ENCODE peak calls at places on chromosomes 6 and 20, in four cellular contexts. G is esophagus muscularis mucosa, F is foreskin keratinocyte, T is nephron progenitor cell. V is an unnamed sample.

GRCh38 chr20:44642203-44643153 is 9.0 kb downstream of the ADA start:
- DNase-seq in G (no peak), F (peak), T (no peak), V (peak)

GRCh38 chr6:161694995-161695394 is 421.1 kb upstream of the AGPAT4 start:
- DNase-seq in G (no peak), F (peak), T (no peak), V (peak)

GRCh38 chr6:160394654-160395035 is 46.5 kb downstream of the SLC22A3 start:
- DNase-seq in G (no peak), F (no peak), T (no peak), V (no peak)

GRCh38 chr6:31865205-31866118 is 2.8 kb upstream of the NEU1 start:
- DNase-seq in G (no peak), F (no peak), T (no peak), V (no peak)

GRCh38 chr6:140043762-140044378 is 669.4 kb upstream of the CITED2 start:
- DNase-seq in G (no peak), F (peak), T (no peak), V (peak)

GRCh38 chr6:41970436-41970846 is 28.8 kb upstream of the CCND3 start:
- DNase-seq in G (no peak), F (no peak), T (no peak), V (peak)

GRCh38 chr6:3023663-3024483 is 24.2 kb downstream of the NQO2 start:
- DNase-seq in G (peak), F (peak), T (peak), V (peak)

GRCh38 chr6:56642366-56643261 is at the start of gene DST:
- DNase-seq in G (no peak), F (peak), T (no peak), V (peak)

GRCh38 chr6:38501931-38502330 is 137.8 kb downstream of the BTBD9 start:
- DNase-seq in G (no peak), F (no peak), T (no peak), V (no peak)

GRCh38 chr6:125507987-125508655 is 206.4 kb upstream of the HDDC2 start:
- DNase-seq in G (no peak), F (no peak), T (no peak), V (peak)

GRCh38 chr6:126308367-126308766 is 31.5 kb upstream of the CENPW start:
- DNase-seq in G (no peak), F (no peak), T (no peak), V (peak)

GRCh38 chr20:46835418-46835817 is 59.2 kb upstream of the EYA2 start:
- DNase-seq in G (no peak), F (no peak), T (no peak), V (no peak)

GRCh38 chr6:102114402-102114801 is 720.9 kb downstream of the GRIK2 start:
- DNase-seq in G (no peak), F (no peak), T (peak), V (no peak)

GRCh38 chr6:34132082-34132357 is 13.9 kb downstream of the GRM4 start:
- DNase-seq in G (no peak), F (no peak), T (no peak), V (no peak)

GRCh38 chr20:60117040-60117439 is 158.8 kb downstream of the CDH26 start:
- DNase-seq in G (no peak), F (peak), T (no peak), V (peak)

GRCh38 chr6:111721677-111722219 is 116.1 kb upstream of the TRAF3IP2 start:
- DNase-seq in G (no peak), F (peak), T (peak), V (peak)

GRCh38 chr6:80197474-80197873 is 91.0 kb downstream of the BCKDHB start:
- DNase-seq in G (no peak), F (no peak), T (no peak), V (peak)

GRCh38 chr6:139335447-139336210 is 38.8 kb downstream of the CITED2 start:
- DNase-seq in G (no peak), F (peak), T (no peak), V (no peak)

GRCh38 chr6:145731432-145731831 is 3.9 kb downstream of the EPM2A start:
- DNase-seq in G (no peak), F (no peak), T (no peak), V (no peak)

GRCh38 chr6:158939255-158940170 is 60.5 kb downstream of the RSPH3 start:
- DNase-seq in G (no peak), F (no peak), T (no peak), V (no peak)

GRCh38 chr6:115271434-115271833 is 789.3 kb downstream of the FRK start:
- DNase-seq in G (no peak), F (no peak), T (no peak), V (no peak)
- TF ChIP-seq CTCF in G (no peak), F (peak), T (peak), V (no peak)

DNA sequence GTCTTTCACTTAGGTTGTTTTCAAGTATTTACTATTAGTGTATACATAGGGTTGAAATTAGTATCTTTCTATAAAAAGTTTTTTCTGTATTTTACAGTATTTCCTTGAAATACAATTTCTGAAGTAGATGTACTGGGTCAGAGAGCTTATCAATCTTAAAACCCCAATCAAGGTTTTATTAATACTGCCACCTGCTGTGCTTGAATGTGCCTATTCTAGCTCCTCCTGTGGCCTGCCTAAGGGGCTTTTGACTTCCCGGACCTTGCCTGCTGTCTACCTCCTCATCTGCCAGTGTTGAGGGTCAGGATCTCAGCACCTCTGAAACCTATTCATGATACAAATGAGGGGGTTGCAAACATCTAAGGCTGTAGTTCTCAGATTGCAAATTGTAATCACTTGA is 9.2 kb downstream of the PACRG start:
- DNase-seq in G (no peak), F (no peak), T (no peak), V (no peak)
- TF ChIP-seq CTCF in G (no peak), F (peak), T (no peak), V (no peak)

GRCh38 chr6:137369135-137369534 is 125.1 kb downstream of the OLIG3 start:
- DNase-seq in G (no peak), F (no peak), T (no peak), V (no peak)

GRCh38 chr6:137373296-137373695 is 120.9 kb downstream of the OLIG3 start:
- DNase-seq in G (no peak), F (no peak), T (no peak), V (no peak)

GRCh38 chr6:137370871-137371633 is 123.1 kb downstream of the OLIG3 start:
- DNase-seq in G (no peak), F (no peak), T (no peak), V (peak)

GRCh38 chr6:137372532-137372931 is 121.7 kb downstream of the OLIG3 start:
- DNase-seq in G (no peak), F (no peak), T (no peak), V (no peak)

GRCh38 chr6:137371634-137372016 is 122.6 kb downstream of the OLIG3 start:
- DNase-seq in G (no peak), F (no peak), T (no peak), V (no peak)
- TF ChIP-seq CTCF in G (no peak), F (no peak), T (no peak), V (no peak)

GRCh38 chr20:2385496-2385895 is 4.8 kb downstream of the TGM6 start:
- DNase-seq in G (no peak), F (no peak), T (no peak), V (no peak)

GRCh38 chr20:2387580-2387979 is 6.9 kb downstream of the TGM6 start:
- DNase-seq in G (no peak), F (no peak), T (no peak), V (no peak)

GRCh38 chr20:2385026-2385425 is 4.3 kb downstream of the TGM6 start:
- DNase-seq in G (no peak), F (peak), T (no peak), V (no peak)

GRCh38 chr20:2386516-2387179 is 5.9 kb downstream of the TGM6 start:
- DNase-seq in G (no peak), F (peak), T (no peak), V (peak)

GRCh38 chr20:2387180-2387577 is 6.5 kb downstream of the TGM6 start:
- DNase-seq in G (no peak), F (no peak), T (peak), V (peak)
- TF ChIP-seq CTCF in G (no peak), F (peak), T (peak), V (peak)

DNA sequence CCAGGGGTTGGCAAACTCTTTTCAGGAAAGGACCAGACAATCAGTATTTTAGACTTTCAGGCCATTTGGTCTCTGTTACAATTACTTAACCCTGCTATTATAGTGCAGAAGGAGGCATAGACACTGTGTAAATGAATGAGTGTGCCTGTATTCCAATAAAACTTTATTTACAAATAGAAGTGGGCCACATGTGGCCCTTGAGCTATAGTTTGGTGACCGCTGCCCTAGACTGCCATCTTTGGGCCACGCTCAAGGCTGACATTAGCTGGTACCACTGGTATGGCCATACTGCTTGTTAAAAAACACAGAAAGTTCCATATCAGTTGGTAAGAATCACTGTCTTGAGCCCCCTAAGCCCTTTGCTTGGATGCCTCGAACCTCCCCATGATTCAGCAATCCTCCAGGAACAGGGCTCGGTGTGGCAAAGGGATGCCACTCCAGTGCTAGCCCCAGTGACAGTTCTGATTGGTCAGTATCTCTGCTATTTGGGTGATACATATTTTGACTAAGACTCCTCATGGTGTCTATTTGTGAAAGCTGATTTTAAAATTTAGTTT is 23.3 kb upstream of the SNRNP48 start:
- DNase-seq in G (peak), F (no peak), T (no peak), V (no peak)
- TF ChIP-seq CTCF in G (no peak), F (no peak), T (no peak), V (no peak)

GRCh38 chr6:63713332-63713731 is 77.7 kb downstream of the PHF3 start:
- DNase-seq in G (no peak), F (no peak), T (no peak), V (no peak)

GRCh38 chr6:63706630-63707029 is 71.0 kb downstream of the PHF3 start:
- DNase-seq in G (no peak), F (no peak), T (no peak), V (no peak)

GRCh38 chr6:63705707-63706106 is 70.1 kb downstream of the PHF3 start:
- DNase-seq in G (no peak), F (no peak), T (no peak), V (no peak)

GRCh38 chr6:63709148-63709547 is 73.5 kb downstream of the PHF3 start:
- DNase-seq in G (no peak), F (no peak), T (no peak), V (no peak)

DNA sequence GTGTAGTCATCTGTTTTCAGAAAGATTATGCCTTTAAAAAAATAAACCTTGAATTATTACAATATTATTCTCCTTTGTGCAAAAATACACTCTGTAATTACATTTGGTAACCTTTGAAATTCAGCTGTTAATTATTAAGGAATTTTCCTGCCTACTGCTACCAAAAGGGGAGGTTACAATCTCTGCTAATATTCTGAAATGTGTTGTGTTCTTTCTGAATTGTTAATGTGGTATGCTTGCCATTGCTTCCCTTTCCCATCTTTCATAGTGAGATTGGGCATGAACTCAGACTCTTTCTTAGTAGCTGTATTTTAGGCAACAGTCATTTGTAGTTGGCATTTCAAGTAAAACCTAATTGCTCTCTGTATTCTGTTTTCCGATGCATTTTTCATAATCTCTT is 73.0 kb downstream of the PHF3 start:
- DNase-seq in G (no peak), F (no peak), T (no peak), V (no peak)
- TF ChIP-seq CTCF in G (no peak), F (no peak), T (no peak), V (no peak)

GRCh38 chr6:167904791-167905190 is 78.1 kb downstream of the AFDN start:
- DNase-seq in G (no peak), F (no peak), T (no peak), V (no peak)

GRCh38 chr6:167906899-167907298 is 80.2 kb downstream of the AFDN start:
- DNase-seq in G (no peak), F (peak), T (peak), V (no peak)

GRCh38 chr6:167910652-167911051 is 83.9 kb downstream of the AFDN start:
- DNase-seq in G (peak), F (no peak), T (no peak), V (no peak)

GRCh38 chr6:167910007-167910406 is 83.3 kb downstream of the AFDN start:
- DNase-seq in G (no peak), F (no peak), T (no peak), V (no peak)

DNA sequence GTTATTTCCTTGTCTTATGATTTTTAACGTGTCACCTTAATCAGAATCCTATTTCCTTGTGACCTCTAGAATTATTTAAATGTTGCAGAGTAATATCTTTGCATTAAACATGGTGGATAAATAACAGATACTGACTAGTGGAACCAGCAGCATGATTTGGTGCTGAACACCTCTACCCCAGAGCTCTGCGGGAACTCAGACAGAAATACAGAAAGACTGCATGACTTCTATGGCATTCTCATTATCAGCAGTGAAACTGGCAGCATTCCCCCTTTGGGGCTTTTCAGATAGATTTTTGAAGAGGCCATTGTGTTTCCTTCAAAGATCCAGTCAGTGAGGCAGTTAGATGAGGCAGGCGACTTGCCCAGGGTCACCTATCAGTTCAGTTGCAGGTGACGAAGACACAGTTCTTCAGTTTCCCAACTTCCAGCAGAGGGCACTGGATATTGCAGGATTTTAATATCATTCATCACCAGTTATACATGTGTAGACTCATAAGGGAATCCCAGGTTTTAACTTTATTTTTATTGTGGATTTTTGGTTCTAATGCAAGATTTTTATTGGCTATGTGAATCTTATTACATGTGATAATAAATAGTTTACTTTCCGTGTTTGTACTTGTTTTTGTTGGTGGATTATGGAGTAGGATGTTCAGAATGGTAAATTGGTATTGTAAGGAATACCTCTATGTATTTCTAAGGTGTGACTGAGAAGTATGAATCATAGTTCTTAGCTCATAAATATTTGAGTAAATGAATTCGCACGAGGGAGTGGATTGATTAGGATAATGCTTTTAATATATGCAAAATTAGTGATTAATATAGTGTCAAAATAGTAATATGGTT is 81.3 kb downstream of the AFDN start:
- DNase-seq in G (no peak), F (peak), T (no peak), V (peak)
- TF ChIP-seq CTCF in G (peak), F (peak), T (no peak), V (peak)

GRCh38 chr6:149960488-149960887 is 3.3 kb upstream of the ULBP1 start:
- DNase-seq in G (no peak), F (no peak), T (no peak), V (no peak)

GRCh38 chr6:149963212-149963461 is 606 bp upstream of the ULBP1 start:
- DNase-seq in G (no peak), F (peak), T (no peak), V (peak)

GRCh38 chr6:149962461-149963211 is 1.1 kb upstream of the ULBP1 start:
- DNase-seq in G (no peak), F (no peak), T (no peak), V (no peak)

GRCh38 chr6:149963462-149964242 is at the start of gene ULBP1:
- DNase-seq in G (peak), F (peak), T (peak), V (peak)

GRCh38 chr6:149961728-149962425 is 1.9 kb upstream of the ULBP1 start:
- DNase-seq in G (no peak), F (no peak), T (no peak), V (no peak)
- TF ChIP-seq CTCF in G (no peak), F (peak), T (peak), V (peak)

GRCh38 chr6:100115702-100116101 is 121.7 kb upstream of the MCHR2 start:
- DNase-seq in G (no peak), F (no peak), T (no peak), V (no peak)

GRCh38 chr6:100118301-100118700 is 124.3 kb upstream of the MCHR2 start:
- DNase-seq in G (no peak), F (no peak), T (no peak), V (no peak)

GRCh38 chr6:100117680-100118079 is 123.7 kb upstream of the MCHR2 start:
- DNase-seq in G (no peak), F (no peak), T (no peak), V (no peak)

GRCh38 chr6:100119261-100119660 is 125.2 kb upstream of the MCHR2 start:
- DNase-seq in G (no peak), F (no peak), T (no peak), V (no peak)

GRCh38 chr6:100116409-100117194 is 122.6 kb upstream of the MCHR2 start:
- DNase-seq in G (no peak), F (peak), T (peak), V (peak)
- TF ChIP-seq CTCF in G (peak), F (peak), T (peak), V (peak)